ENCODE peak calls at places on chromosome 3, in eight cellular contexts. G is endothelial cell, F is tibial nerve, C is fibroblast of mammary gland, H is GM06990, I is colonic mucosa, Y is H9, M is heart right ventricle. T is an unnamed sample.

GRCh38 chr3:39278616-39278935 is 1.3 kb downstream of the CX3CR1 start:
- DNase-seq in C (no peak), G (no peak), H (no peak), Y (peak), M (no peak), I (no peak), F (no peak), T (no peak)

GRCh38 chr3:196609815-196610515 is 29.5 kb upstream of the NRROS start:
- DNase-seq in I (no peak), M (no peak), H (no peak), G (no peak), C (no peak), F (no peak), Y (no peak), T (no peak)

GRCh38 chr3:109353057-109353456 is 15.7 kb upstream of the DPPA4 start:
- DNase-seq in I (no peak), G (no peak), Y (no peak), M (no peak), C (no peak), H (no peak), F (no peak), T (no peak)

GRCh38 chr3:69784854-69785523 is 45.7 kb downstream of the MITF start:
- DNase-seq in M (peak), I (peak), F (no peak), H (no peak), C (peak), Y (no peak), G (no peak), T (peak)

GRCh38 chr3:185353823-185354614 is 8.9 kb upstream of the MAP3K13 start:
- DNase-seq in G (peak), Y (peak), M (peak), H (peak), I (peak), C (peak), F (peak), T (peak)

GRCh38 chr3:117433439-117433838 is 723.9 kb downstream of the TUSC7 start:
- DNase-seq in C (no peak), H (no peak), G (no peak), Y (no peak), F (no peak), M (no peak), I (no peak), T (no peak)

GRCh38 chr3:11717301-11717700 is 73.6 kb upstream of the VGLL4 start:
- DNase-seq in F (no peak), Y (no peak), H (no peak), G (no peak), I (no peak), C (no peak), M (no peak), T (no peak)

GRCh38 chr3:94862703-94863102 is 799.8 kb downstream of the NSUN3 start:
- DNase-seq in G (peak), C (peak), F (no peak), H (no peak), M (no peak), I (no peak), Y (no peak), T (no peak)

GRCh38 chr3:143135150-143135549 is 15.6 kb downstream of the CHST2 start:
- DNase-seq in H (no peak), I (no peak), Y (no peak), C (peak), G (no peak), F (no peak), M (no peak), T (no peak)

GRCh38 chr3:151146071-151146730 is 56.8 kb downstream of the GPR171 start:
- DNase-seq in H (no peak), C (peak), I (peak), F (peak), Y (peak), M (peak), G (peak), T (peak)

GRCh38 chr3:11626084-11626463 is 17.6 kb downstream of the VGLL4 start:
- DNase-seq in G (no peak), H (peak), F (no peak), M (no peak), I (no peak), C (no peak), Y (no peak), T (no peak)

GRCh38 chr3:42518800-42519567 is 16.5 kb downstream of the VIPR1 start:
- DNase-seq in G (peak), F (no peak), Y (peak), I (no peak), M (peak), H (no peak), C (no peak), T (no peak)

GRCh38 chr3:35393916-35394315 is 245.4 kb upstream of the ARPP21 start:
- DNase-seq in G (no peak), C (no peak), F (no peak), I (no peak), Y (peak), H (no peak), M (no peak), T (peak)

GRCh38 chr3:6861989-6862879 is 1.3 kb downstream of the GRM7 start:
- DNase-seq in C (no peak), G (no peak), H (no peak), Y (peak), I (no peak), F (no peak), M (no peak), T (peak)

GRCh38 chr3:197736010-197736490 is 654 bp downstream of the RUBCN start:
- DNase-seq in I (peak), G (peak), Y (peak), C (no peak), H (peak), F (no peak), M (no peak), T (peak)

GRCh38 chr3:189756651-189757078 is 125.5 kb downstream of the TP63 start:
- DNase-seq in F (no peak), G (no peak), M (no peak), Y (no peak), H (peak), I (no peak), C (no peak), T (no peak)

GRCh38 chr3:184284696-184285095 is 8.9 kb downstream of the ECE2 start:
- DNase-seq in C (peak), H (no peak), F (no peak), G (peak), I (peak), Y (peak), M (no peak), T (peak)

GRCh38 chr3:58336135-58336882 is 3.6 kb downstream of the PXK start:
- DNase-seq in M (no peak), G (no peak), Y (no peak), F (no peak), C (peak), H (no peak), I (no peak), T (no peak)

GRCh38 chr3:112027839-112028238 is 6.7 kb upstream of the TMPRSS7 start:
- DNase-seq in F (no peak), Y (no peak), I (no peak), H (no peak), M (no peak), G (no peak), C (no peak), T (no peak)

GRCh38 chr3:35946121-35946856 is 307.0 kb downstream of the ARPP21 start:
- DNase-seq in C (peak), I (no peak), G (no peak), Y (no peak), H (no peak), M (no peak), F (no peak), T (no peak)

GRCh38 chr3:48695113-48695753 is 9.5 kb upstream of the NCKIPSD start:
- DNase-seq in G (no peak), M (peak), F (peak), H (no peak), C (peak), I (peak), Y (peak), T (peak)

GRCh38 chr3:111924283-111924682 is 54.5 kb upstream of the ABHD10 start:
- DNase-seq in F (peak), Y (no peak), H (no peak), I (peak), C (no peak), G (peak), M (peak), T (no peak)

GRCh38 chr3:186880392-186880791 is 37.9 kb downstream of the ADIPOQ start:
- DNase-seq in G (no peak), Y (no peak), I (no peak), F (no peak), C (no peak), H (no peak), M (no peak), T (no peak)

GRCh38 chr3:105177558-105177957 is 189.2 kb upstream of the ALCAM start:
- DNase-seq in H (no peak), F (no peak), M (no peak), C (peak), G (no peak), I (no peak), Y (no peak), T (no peak)

GRCh38 chr3:52004158-52004787 is 8.6 kb upstream of the RPL29 start:
- DNase-seq in H (no peak), M (peak), Y (peak), G (peak), C (no peak), I (no peak), F (no peak), T (peak)

GRCh38 chr3:147118611-147119010 is 287.7 kb downstream of the ZIC4 start:
- DNase-seq in H (no peak), G (no peak), I (no peak), Y (no peak), F (no peak), C (no peak), M (no peak), T (no peak)

GRCh38 chr3:70071138-70071537 is 71.6 kb downstream of the SAMMSON start:
- DNase-seq in C (no peak), I (no peak), H (no peak), G (no peak), M (no peak), Y (no peak), F (no peak), T (no peak)

GRCh38 chr3:175065492-175065891 is 206.4 kb downstream of the NAALADL2 start:
- DNase-seq in F (no peak), H (no peak), C (no peak), M (no peak), I (no peak), G (no peak), Y (no peak), T (no peak)

GRCh38 chr3:71066849-71067261 is 516.7 kb downstream of the FOXP1 start:
- DNase-seq in M (no peak), G (no peak), Y (no peak), F (no peak), H (no peak), C (peak), I (no peak), T (no peak)

GRCh38 chr3:150495563-150496168 is 50.6 kb downstream of the SERP1 start:
- DNase-seq in I (peak), M (no peak), Y (no peak), H (peak), G (peak), C (peak), F (no peak), T (peak)

GRCh38 chr3:65785065-65785645 is 253.6 kb downstream of the MAGI1 start:
- DNase-seq in Y (no peak), I (no peak), M (no peak), H (peak), F (no peak), G (peak), C (peak), T (no peak)

GRCh38 chr3:117963858-117964257 is 1070.8 kb downstream of the IGSF11 start:
- DNase-seq in C (no peak), I (no peak), G (no peak), M (no peak), H (no peak), Y (no peak), F (no peak), T (no peak)

GRCh38 chr3:39361252-39361927 is 21.8 kb upstream of the SLC25A38 start:
- DNase-seq in H (peak), G (no peak), C (no peak), M (no peak), F (no peak), I (no peak), Y (no peak), T (no peak)

GRCh38 chr3:52250122-52250521 is 4.6 kb downstream of the PPM1M start:
- DNase-seq in F (no peak), H (no peak), I (no peak), G (no peak), M (no peak), C (no peak), Y (no peak), T (no peak)

GRCh38 chr3:144018776-144019175 is 47.2 kb downstream of the DIPK2A start:
- DNase-seq in H (no peak), C (peak), I (no peak), G (no peak), F (no peak), M (no peak), Y (no peak), T (no peak)

GRCh38 chr3:127456471-127457093 is 134.0 kb downstream of the TPRA1 start:
- DNase-seq in G (peak), I (no peak), F (no peak), Y (no peak), H (no peak), C (peak), M (no peak), T (no peak)

GRCh38 chr3:133396906-133397305 is 3.0 kb upstream of the BFSP2 start:
- DNase-seq in Y (no peak), H (no peak), F (no peak), I (no peak), G (no peak), M (no peak), C (no peak), T (no peak)
- TF ChIP-seq CTCF in Y (no peak), H (no peak), F (no peak), I (no peak), G (no peak), M (no peak), C (no peak), T (no peak)

GRCh38 chr3:177521305-177521704 is 324.0 kb upstream of the TBL1XR1 start:
- DNase-seq in C (no peak), M (no peak), I (peak), F (no peak), Y (peak), H (no peak), G (no peak), T (no peak)
- TF ChIP-seq CTCF in C (no peak), M (no peak), I (peak), F (no peak), Y (peak), H (no peak), G (no peak), T (no peak)

GRCh38 chr3:160159346-160159745 is 65.9 kb upstream of the C3orf80 start:
- DNase-seq in F (no peak), C (no peak), H (no peak), M (no peak), I (no peak), G (no peak), Y (no peak), T (no peak)

GRCh38 chr3:160168290-160168689 is 56.9 kb upstream of the C3orf80 start:
- DNase-seq in M (no peak), C (no peak), F (no peak), G (no peak), H (no peak), I (no peak), Y (no peak), T (no peak)

GRCh38 chr3:160162440-160162839 is 62.8 kb upstream of the C3orf80 start:
- DNase-seq in C (no peak), Y (peak), H (no peak), M (no peak), I (no peak), G (peak), F (no peak), T (peak)

GRCh38 chr3:160159806-160160205 is 65.4 kb upstream of the C3orf80 start:
- DNase-seq in F (no peak), M (no peak), H (no peak), G (no peak), I (no peak), Y (no peak), C (no peak), T (no peak)

GRCh38 chr3:160163259-160163878 is 61.9 kb upstream of the C3orf80 start:
- DNase-seq in I (no peak), F (no peak), M (no peak), G (no peak), H (no peak), C (peak), Y (no peak), T (no peak)
- TF ChIP-seq CTCF in I (peak), F (peak), M (peak), G (peak), H (peak), C (peak), Y (peak), T (peak)

DNA sequence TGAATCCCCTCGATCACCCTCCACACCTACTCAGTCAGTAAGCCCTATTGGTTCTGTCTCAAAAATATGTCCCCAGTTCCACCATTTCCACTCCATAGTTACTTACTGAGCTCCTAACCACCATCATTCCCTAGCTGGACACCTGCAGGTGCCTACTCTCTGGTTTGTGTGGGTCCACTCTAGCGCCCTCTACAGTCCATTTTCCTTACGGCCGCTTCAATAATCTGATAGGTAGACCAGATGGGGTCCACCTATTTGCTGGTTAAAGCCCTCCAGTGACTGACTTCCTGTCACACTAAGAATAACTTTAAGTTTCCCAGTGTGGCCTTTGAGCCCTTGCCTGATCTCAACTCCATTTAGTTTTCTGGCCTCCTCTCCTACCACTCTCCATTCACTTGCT is 5.0 kb downstream of the GXYLT2 start:
- DNase-seq in Y (peak), I (peak), G (peak), F (no peak), C (peak), M (no peak), H (no peak), T (no peak)
- TF ChIP-seq CTCF in Y (peak), I (no peak), G (peak), F (no peak), C (peak), M (peak), H (peak), T (peak)

GRCh38 chr3:155861476-155862183 is 7.4 kb upstream of the SLC33A1 start:
- DNase-seq in C (no peak), M (no peak), I (no peak), F (no peak), H (no peak), G (no peak), Y (no peak), T (no peak)

GRCh38 chr3:155854147-155854940 is at the start of gene SLC33A1:
- DNase-seq in M (peak), Y (peak), F (peak), H (peak), I (peak), G (peak), C (peak), T (peak)

GRCh38 chr3:155859859-155860258 is 5.6 kb upstream of the SLC33A1 start:
- DNase-seq in F (no peak), M (no peak), Y (no peak), G (no peak), C (peak), I (no peak), H (no peak), T (no peak)
- TF ChIP-seq CTCF in F (no peak), M (no peak), Y (peak), G (no peak), C (peak), I (no peak), H (peak), T (no peak)

GRCh38 chr3:61894988-61895935 is 333.9 kb downstream of the PTPRG start:
- DNase-seq in C (peak), F (peak), M (no peak), G (no peak), Y (peak), H (peak), I (peak), T (no peak)
- TF ChIP-seq CTCF in C (peak), F (no peak), M (no peak), G (no peak), Y (peak), H (peak), I (no peak), T (no peak)

GRCh38 chr3:83946045-83946444 is 1012.7 kb upstream of the CADM2 start:
- DNase-seq in G (no peak), C (no peak), H (no peak), M (no peak), I (no peak), F (no peak), Y (no peak), T (no peak)

GRCh38 chr3:83941990-83942710 is 1016.6 kb upstream of the CADM2 start:
- DNase-seq in F (no peak), G (no peak), Y (no peak), I (no peak), M (no peak), H (no peak), C (no peak), T (no peak)

DNA sequence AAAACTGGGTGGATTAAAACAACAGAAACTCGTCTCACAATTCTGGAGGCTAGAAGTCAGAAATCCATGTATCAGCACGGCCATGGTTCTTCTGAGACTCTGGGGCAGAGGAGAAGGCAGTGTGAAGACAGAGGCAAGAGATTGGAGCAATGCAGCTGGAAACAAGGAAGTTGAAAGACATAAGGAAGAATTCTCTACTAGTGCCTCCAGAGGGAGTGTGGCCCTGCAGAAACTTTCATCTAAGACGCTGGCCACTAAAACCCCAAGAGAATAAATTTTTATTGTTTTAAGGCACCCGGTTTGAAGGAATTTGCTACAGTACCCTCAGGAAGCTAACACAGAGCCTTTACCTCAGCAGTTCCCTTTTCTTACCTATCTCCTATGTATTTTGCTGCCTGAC is 1012.2 kb upstream of the CADM2 start:
- DNase-seq in C (no peak), F (no peak), G (no peak), Y (peak), M (no peak), I (no peak), H (no peak), T (no peak)
- TF ChIP-seq CTCF in C (no peak), F (no peak), G (no peak), Y (peak), M (no peak), I (no peak), H (no peak), T (no peak)